ENCODE peak calls at places on chromosomes 5 and 9, in five cellular contexts. One of them, this sample, is unnamed.
A peak's percentile ranks its signal among the peaks of the same experiment; 100 is the strongest.

GRCh38 chr9:8558176-8558575 is 758.6 kb upstream of the DMAC1 start:
- DNase-seq in GM10248: no peak
- DNase-seq in NCI-H1694: no peak
- DNase-seq in ELR: no peak
- DNase-seq in mucosa of gallbladder: no peak
- DNase-seq in this sample: no peak

GRCh38 chr5:43839218-43839617 is 236.2 kb downstream of the NNT start:
- DNase-seq in mucosa of gallbladder: no peak
- DNase-seq in GM10248: no peak
- DNase-seq in NCI-H1694: no peak
- DNase-seq in ELR: no peak
- DNase-seq in this sample: no peak

GRCh38 chr5:144406463-144406862 is 235.8 kb downstream of the KCTD16 start:
- DNase-seq in mucosa of gallbladder: no peak
- DNase-seq in ELR: no peak
- DNase-seq in GM10248: no peak
- DNase-seq in NCI-H1694: no peak
- DNase-seq in this sample: no peak

GRCh38 chr5:132209131-132209530 is 18.5 kb downstream of the P4HA2 start:
- DNase-seq in mucosa of gallbladder: no peak
- DNase-seq in ELR: peak; percentile 48
- DNase-seq in NCI-H1694: no peak
- DNase-seq in GM10248: no peak
- DNase-seq in this sample: no peak

GRCh38 chr5:16570121-16570815 is 46.5 kb downstream of the RETREG1 start:
- DNase-seq in mucosa of gallbladder: no peak
- DNase-seq in NCI-H1694: no peak
- DNase-seq in ELR: peak; percentile 77
- DNase-seq in GM10248: no peak
- DNase-seq in this sample: no peak

GRCh38 chr9:128927731-128928411 is 7.1 kb downstream of the PHYHD1 start:
- DNase-seq in ELR: peak; percentile 73
- DNase-seq in NCI-H1694: peak; percentile 17
- DNase-seq in mucosa of gallbladder: peak; percentile 53
- DNase-seq in GM10248: peak; percentile 79
- DNase-seq in this sample: peak; percentile 67

GRCh38 chr5:81826128-81826527 is 75.2 kb upstream of the SSBP2 start:
- DNase-seq in mucosa of gallbladder: peak; percentile 38
- DNase-seq in GM10248: no peak
- DNase-seq in NCI-H1694: no peak
- DNase-seq in ELR: peak; percentile 11
- DNase-seq in this sample: no peak

GRCh38 chr9:25602366-25603044 is 75.7 kb downstream of the TUSC1 start:
- DNase-seq in NCI-H1694: no peak
- DNase-seq in mucosa of gallbladder: peak; percentile 13
- DNase-seq in GM10248: no peak
- DNase-seq in ELR: no peak
- DNase-seq in this sample: no peak

GRCh38 chr9:33778700-33779351 is 16.5 kb upstream of the PRSS3 start:
- DNase-seq in mucosa of gallbladder: peak; percentile 56
- DNase-seq in GM10248: peak; percentile 74
- DNase-seq in ELR: peak; percentile 81
- DNase-seq in NCI-H1694: peak; percentile 68
- DNase-seq in this sample: no peak

GRCh38 chr5:167208911-167209310 is 1082.5 kb upstream of the WWC1 start:
- DNase-seq in mucosa of gallbladder: no peak
- DNase-seq in NCI-H1694: no peak
- DNase-seq in GM10248: no peak
- DNase-seq in ELR: peak; percentile 28
- DNase-seq in this sample: no peak

GRCh38 chr5:83011990-83012389 is 65.2 kb downstream of the TMEM167A start:
- DNase-seq in NCI-H1694: no peak
- DNase-seq in ELR: no peak
- DNase-seq in GM10248: peak; percentile 57
- DNase-seq in mucosa of gallbladder: no peak
- DNase-seq in this sample: no peak

GRCh38 chr9:98764351-98764750 is 32.0 kb downstream of the ANKS6 start:
- DNase-seq in mucosa of gallbladder: no peak
- DNase-seq in ELR: no peak
- DNase-seq in NCI-H1694: no peak
- DNase-seq in GM10248: no peak
- DNase-seq in this sample: no peak

GRCh38 chr9:109401169-109401989 is 80.5 kb upstream of the EPB41L4B start:
- DNase-seq in ELR: peak; percentile 73
- DNase-seq in NCI-H1694: no peak
- DNase-seq in GM10248: peak; percentile 70
- DNase-seq in mucosa of gallbladder: peak; percentile 28
- DNase-seq in this sample: no peak

GRCh38 chr5:19891658-19892057 is 96.3 kb downstream of the CDH18 start:
- DNase-seq in mucosa of gallbladder: no peak
- DNase-seq in GM10248: no peak
- DNase-seq in ELR: peak; percentile 65
- DNase-seq in NCI-H1694: no peak
- DNase-seq in this sample: no peak

GRCh38 chr5:75712091-75712490 is 5.1 kb downstream of the POC5 start:
- DNase-seq in GM10248: no peak
- DNase-seq in NCI-H1694: no peak
- DNase-seq in mucosa of gallbladder: no peak
- DNase-seq in ELR: no peak
- DNase-seq in this sample: no peak

GRCh38 chr5:159456261-159456660 is 126.0 kb upstream of the IL12B start:
- DNase-seq in ELR: no peak
- DNase-seq in GM10248: no peak
- DNase-seq in NCI-H1694: no peak
- DNase-seq in mucosa of gallbladder: no peak
- DNase-seq in this sample: no peak

GRCh38 chr5:139698461-139699146 is 50.5 kb downstream of the CXXC5 start:
- DNase-seq in GM10248: no peak
- DNase-seq in NCI-H1694: no peak
- DNase-seq in ELR: no peak
- DNase-seq in mucosa of gallbladder: peak; percentile 86
- DNase-seq in this sample: no peak

GRCh38 chr5:144467795-144468194 is 297.1 kb downstream of the KCTD16 start:
- DNase-seq in GM10248: no peak
- DNase-seq in NCI-H1694: peak; percentile 89
- DNase-seq in mucosa of gallbladder: peak; percentile 16
- DNase-seq in ELR: peak; percentile 73
- DNase-seq in this sample: no peak

GRCh38 chr9:96135071-96135825 is 166.7 kb downstream of the HSD17B3 start:
- DNase-seq in mucosa of gallbladder: no peak
- DNase-seq in NCI-H1694: no peak
- DNase-seq in ELR: peak; percentile 11
- DNase-seq in GM10248: no peak
- DNase-seq in this sample: no peak

GRCh38 chr9:137044042-137044441 is 1.9 kb downstream of the NPDC1 start:
- DNase-seq in mucosa of gallbladder: no peak
- DNase-seq in GM10248: no peak
- DNase-seq in ELR: no peak
- DNase-seq in NCI-H1694: no peak
- DNase-seq in this sample: no peak

GRCh38 chr5:177105546-177106476 is 19.1 kb downstream of the FGFR4 start:
- DNase-seq in NCI-H1694: no peak
- DNase-seq in ELR: no peak
- DNase-seq in mucosa of gallbladder: peak; percentile 40
- DNase-seq in GM10248: no peak
- DNase-seq in this sample: no peak

GRCh38 chr9:2286306-2286705 is 271.2 kb downstream of the SMARCA2 start:
- DNase-seq in mucosa of gallbladder: no peak
- DNase-seq in ELR: no peak
- DNase-seq in GM10248: no peak
- DNase-seq in NCI-H1694: no peak
- DNase-seq in this sample: no peak

GRCh38 chr9:134518004-134518606 is 123.5 kb upstream of the COL5A1 start:
- DNase-seq in GM10248: no peak
- DNase-seq in ELR: no peak
- DNase-seq in mucosa of gallbladder: no peak
- DNase-seq in NCI-H1694: no peak
- DNase-seq in this sample: no peak

GRCh38 chr9:27282269-27282668 is 14.7 kb downstream of the EQTN start:
- DNase-seq in NCI-H1694: no peak
- DNase-seq in ELR: no peak
- DNase-seq in mucosa of gallbladder: no peak
- DNase-seq in GM10248: no peak
- DNase-seq in this sample: no peak

GRCh38 chr9:137411670-137412380 is 11.1 kb downstream of the EXD3 start:
- DNase-seq in NCI-H1694: no peak
- DNase-seq in mucosa of gallbladder: peak; percentile 90
- DNase-seq in ELR: peak; percentile 97
- DNase-seq in GM10248: peak; percentile 82
- DNase-seq in this sample: no peak

GRCh38 chr9:69900406-69900805 is 79.8 kb downstream of the CFAP95 start:
- DNase-seq in GM10248: no peak
- DNase-seq in ELR: peak; percentile 67
- DNase-seq in mucosa of gallbladder: no peak
- DNase-seq in NCI-H1694: no peak
- DNase-seq in this sample: no peak

GRCh38 chr5:164360589-164360988 is 855.2 kb downstream of the MAT2B start:
- DNase-seq in ELR: peak; percentile 31
- DNase-seq in GM10248: no peak
- DNase-seq in mucosa of gallbladder: no peak
- DNase-seq in NCI-H1694: no peak
- DNase-seq in this sample: no peak

GRCh38 chr9:94139672-94140417 is 55.6 kb downstream of the PTPDC1 start:
- DNase-seq in ELR: peak; percentile 97
- DNase-seq in GM10248: no peak
- DNase-seq in NCI-H1694: no peak
- DNase-seq in mucosa of gallbladder: peak; percentile 84
- DNase-seq in this sample: peak; percentile 57

GRCh38 chr5:126846344-126846743 is 69.4 kb downstream of the LMNB1 start:
- DNase-seq in NCI-H1694: no peak
- DNase-seq in GM10248: no peak
- DNase-seq in ELR: peak; percentile 41
- DNase-seq in mucosa of gallbladder: no peak
- DNase-seq in this sample: no peak

GRCh38 chr9:78958887-78959286 is 612.9 kb upstream of the TLE4 start:
- DNase-seq in NCI-H1694: peak; percentile 5
- DNase-seq in GM10248: no peak
- DNase-seq in ELR: peak; percentile 34
- DNase-seq in mucosa of gallbladder: no peak
- DNase-seq in this sample: peak; percentile 64

GRCh38 chr9:92247296-92247695 is 46.2 kb downstream of the IARS1 start:
- DNase-seq in NCI-H1694: no peak
- DNase-seq in GM10248: no peak
- DNase-seq in ELR: no peak
- DNase-seq in mucosa of gallbladder: no peak
- DNase-seq in this sample: no peak

GRCh38 chr5:69230181-69230580 is 4.5 kb upstream of the CDK7 start:
- DNase-seq in ELR: no peak
- DNase-seq in NCI-H1694: no peak
- DNase-seq in mucosa of gallbladder: no peak
- DNase-seq in GM10248: no peak
- DNase-seq in this sample: no peak

GRCh38 chr9:17005085-17005484 is 129.8 kb upstream of the CNTLN start:
- DNase-seq in ELR: peak; percentile 78
- DNase-seq in NCI-H1694: no peak
- DNase-seq in mucosa of gallbladder: peak; percentile 62
- DNase-seq in GM10248: no peak
- DNase-seq in this sample: peak; percentile 15

GRCh38 chr9:98450486-98450885 is 195.0 kb upstream of the TBC1D2 start:
- DNase-seq in ELR: peak; percentile 47
- DNase-seq in mucosa of gallbladder: no peak
- DNase-seq in GM10248: no peak
- DNase-seq in NCI-H1694: no peak
- DNase-seq in this sample: no peak

GRCh38 chr9:93907551-93908199 is 47.5 kb downstream of the BARX1 start:
- DNase-seq in NCI-H1694: no peak
- DNase-seq in GM10248: no peak
- DNase-seq in ELR: no peak
- DNase-seq in mucosa of gallbladder: no peak
- DNase-seq in this sample: no peak

GRCh38 chr5:144121577-144121976 is 48.9 kb downstream of the YIPF5 start:
- DNase-seq in mucosa of gallbladder: no peak
- DNase-seq in GM10248: no peak
- DNase-seq in NCI-H1694: no peak
- DNase-seq in ELR: no peak
- DNase-seq in this sample: no peak

GRCh38 chr5:88772047-88772446 is 110.9 kb downstream of the MEF2C start:
- DNase-seq in NCI-H1694: no peak
- DNase-seq in ELR: no peak
- DNase-seq in mucosa of gallbladder: no peak
- DNase-seq in GM10248: no peak
- DNase-seq in this sample: no peak

GRCh38 chr5:150409638-150410523 is 2.8 kb downstream of the CD74 start:
- DNase-seq in ELR: peak; percentile 90
- DNase-seq in mucosa of gallbladder: peak; percentile 91
- DNase-seq in NCI-H1694: peak; percentile 92
- DNase-seq in GM10248: peak; percentile 67
- DNase-seq in this sample: peak; percentile 16

GRCh38 chr9:112059145-112059979 is 115.7 kb downstream of the SUSD1 start:
- DNase-seq in mucosa of gallbladder: peak; percentile 87
- DNase-seq in ELR: peak; percentile 95
- DNase-seq in NCI-H1694: no peak
- DNase-seq in GM10248: no peak
- DNase-seq in this sample: no peak

GRCh38 chr5:177382423-177383029 is 1.7 kb upstream of the SLC34A1 start:
- DNase-seq in GM10248: no peak
- DNase-seq in mucosa of gallbladder: no peak
- DNase-seq in ELR: peak; percentile 40
- DNase-seq in NCI-H1694: peak; percentile 13
- DNase-seq in this sample: no peak